ENCODE peak calls at places on chromosomes 6 and 20, in ten cellular contexts. N is CD8-positive, alpha-beta T cell; G is GM23338; J is A549; C is tibial nerve; T is uterus; Y is WERI-Rb-1; O is mesendoderm; X is lower lobe of right lung; E is cardiac muscle cell. H is an unnamed sample.

GRCh38 chr6:94673251-94673650 is 904.1 kb upstream of the MANEA start:
- DNase-seq in T (no peak), O (no peak), E (no peak), N (no peak), X (no peak), G (no peak), Y (no peak), C (no peak), J (no peak), H (no peak)

GRCh38 chr6:32113386-32114352 is 4.5 kb upstream of the TNXB start:
- DNase-seq in O (peak; percentile 96), C (peak; percentile 82), E (peak; percentile 98), Y (peak; percentile 48), N (no peak), T (peak; percentile 98), G (peak; percentile 91), X (peak; percentile 79), J (peak; percentile 73), H (no peak)

GRCh38 chr20:19918965-19919329 is 98.2 kb upstream of the NAA20 start:
- DNase-seq in T (no peak), N (no peak), J (no peak), G (no peak), O (no peak), Y (no peak), C (no peak), X (no peak), E (no peak), H (no peak)

GRCh38 chr20:41196653-41197225 is 59.4 kb downstream of the PLCG1 start:
- DNase-seq in E (no peak), C (no peak), N (no peak), G (no peak), J (no peak), Y (no peak), O (no peak), T (no peak), X (no peak), H (no peak)

GRCh38 chr20:63072231-63072791 is 65.5 kb upstream of the BHLHE23 start:
- DNase-seq in X (peak; percentile 25), C (no peak), G (peak; percentile 49), O (no peak), T (no peak), N (no peak), Y (no peak), J (no peak), E (no peak), H (no peak)

GRCh38 chr6:109073344-109074235 is 21.1 kb downstream of the SESN1 start:
- DNase-seq in N (peak; percentile 8), C (no peak), J (peak; percentile 45), T (peak; percentile 63), O (peak; percentile 75), E (peak; percentile 88), Y (peak; percentile 30), X (no peak), G (peak; percentile 86), H (no peak)

GRCh38 chr20:61531553-61532345 is 279.7 kb downstream of the CDH4 start:
- DNase-seq in E (peak; percentile 10), X (no peak), O (no peak), Y (no peak), G (no peak), T (no peak), J (no peak), C (no peak), N (no peak), H (no peak)

GRCh38 chr6:161917645-161918044 is 643.8 kb upstream of the AGPAT4 start:
- DNase-seq in O (no peak), N (no peak), C (no peak), J (no peak), E (no peak), Y (no peak), T (no peak), X (no peak), G (no peak), H (no peak)

GRCh38 chr6:143743256-143744166 is 65.7 kb downstream of the PHACTR2 start:
- DNase-seq in N (no peak), J (no peak), X (no peak), T (peak; percentile 45), E (peak; percentile 49), G (peak; percentile 36), O (peak; percentile 39), Y (no peak), C (no peak), H (no peak)

GRCh38 chr20:9179193-9179802 is 110.4 kb downstream of the PLCB4 start:
- DNase-seq in J (peak; percentile 41), C (no peak), O (peak; percentile 36), Y (no peak), T (no peak), N (no peak), G (peak; percentile 42), E (peak; percentile 32), X (no peak), H (no peak)

GRCh38 chr6:53635322-53635721 is 30.2 kb downstream of the KLHL31 start:
- DNase-seq in J (no peak), N (no peak), O (no peak), T (no peak), Y (no peak), G (no peak), E (peak; percentile 3), X (no peak), C (no peak), H (no peak)

GRCh38 chr20:9025643-9026042 is 43.2 kb upstream of the PLCB4 start:
- DNase-seq in G (no peak), C (no peak), E (peak; percentile 43), X (no peak), Y (no peak), O (no peak), N (no peak), T (no peak), J (peak; percentile 55), H (no peak)

GRCh38 chr20:50360921-50361320 is 149.3 kb upstream of the PTPN1 start:
- DNase-seq in C (no peak), Y (no peak), E (no peak), J (no peak), X (no peak), T (no peak), O (no peak), G (no peak), N (no peak), H (no peak)

GRCh38 chr6:87925373-87926060 is 122.1 kb upstream of the SPACA1 start:
- DNase-seq in G (no peak), J (no peak), X (no peak), C (no peak), T (no peak), N (no peak), E (no peak), O (no peak), Y (peak; percentile 55), H (no peak)

GRCh38 chr20:2320813-2321658 is 25.2 kb downstream of the TGM3 start:
- DNase-seq in T (no peak), J (no peak), G (no peak), N (no peak), O (no peak), X (no peak), E (no peak), Y (no peak), C (no peak), H (no peak)

DNA sequence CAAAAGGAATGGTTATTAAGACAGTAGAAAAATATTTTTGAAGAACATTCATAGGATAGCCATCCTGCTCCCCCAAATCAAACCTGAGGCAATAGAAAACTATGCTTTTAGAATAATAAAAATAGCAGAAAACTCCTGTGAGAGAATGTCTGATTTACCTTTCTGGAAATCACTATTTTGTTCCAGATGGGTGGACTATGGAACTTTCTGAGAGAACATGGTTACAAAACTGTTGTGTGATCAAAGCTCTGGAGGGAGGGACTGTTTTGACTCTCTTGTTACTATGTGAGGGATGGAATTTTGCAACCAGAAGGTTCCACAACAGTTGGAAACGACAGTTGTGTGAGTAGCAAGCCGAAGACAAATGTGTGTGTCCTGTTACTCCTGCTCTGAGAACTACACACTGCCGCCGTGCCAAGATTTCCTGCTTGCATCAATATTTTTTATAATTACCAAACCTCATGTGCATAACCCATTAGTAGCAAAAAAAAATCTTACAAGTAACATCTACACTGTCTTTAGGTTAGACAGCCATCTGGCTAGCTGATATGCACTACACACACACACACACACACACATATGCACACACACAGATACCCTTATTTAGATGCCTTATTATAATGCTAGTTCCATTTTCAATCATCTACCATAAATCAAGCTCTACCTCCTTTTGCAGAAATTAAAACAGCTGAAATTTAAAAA is 11.0 kb upstream of the HIVEP1 start:
- DNase-seq in C (no peak), N (no peak), J (no peak), G (no peak), X (no peak), T (peak; percentile 38), E (peak; percentile 58), Y (no peak), O (no peak), H (no peak)
- H3K27ac ChIP-seq in C (no peak overlapping the region), N (no peak overlapping the region), J (no peak overlapping the region), G (no peak overlapping the region), X (no peak overlapping the region), T (no peak overlapping the region), E (no peak overlapping the region), Y (no peak overlapping the region), O (no peak overlapping the region), H (no peak overlapping the region)

GRCh38 chr6:146885708-146886457 is 287.1 kb downstream of the ADGB start:
- DNase-seq in G (no peak), N (no peak), Y (no peak), O (no peak), C (no peak), X (no peak), E (no peak), J (no peak), T (no peak), H (no peak)
- H3K27ac ChIP-seq in G (no peak overlapping the region), N (no peak overlapping the region), Y (no peak overlapping the region), O (no peak overlapping the region), C (no peak overlapping the region), X (no peak overlapping the region), E (no peak overlapping the region), J (no peak overlapping the region), T (no peak overlapping the region), H (no peak overlapping the region)

DNA sequence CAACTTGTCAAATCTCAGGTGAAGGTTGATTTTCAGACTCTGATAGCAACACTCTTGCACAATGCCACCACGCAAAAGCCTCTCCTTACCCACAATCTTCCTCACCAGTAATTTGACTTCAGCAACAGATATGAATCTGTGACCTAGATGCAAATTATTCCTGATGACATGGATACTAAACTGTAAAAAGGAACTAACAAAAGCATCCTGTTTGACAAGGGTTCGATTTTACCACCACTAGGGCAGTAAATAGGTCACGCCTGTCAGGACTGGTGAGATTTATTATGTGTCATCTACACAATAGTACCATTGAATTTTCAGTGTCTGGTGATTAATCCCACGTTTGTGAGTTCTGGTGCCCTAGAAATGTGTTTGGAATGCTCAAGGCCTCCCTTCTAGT is 134.5 kb upstream of the COL21A1 start:
- DNase-seq in C (no peak), O (no peak), J (no peak), G (no peak), T (no peak), N (no peak), X (no peak), Y (no peak), E (no peak), H (no peak)
- H3K27ac ChIP-seq in C (no peak overlapping the region), O (no peak overlapping the region), J (no peak overlapping the region), G (no peak overlapping the region), T (peak overlapping the region; percentile 48), N (no peak overlapping the region), X (no peak overlapping the region), Y (no peak overlapping the region), E (no peak overlapping the region), H (peak overlapping the region; percentile 43)

DNA sequence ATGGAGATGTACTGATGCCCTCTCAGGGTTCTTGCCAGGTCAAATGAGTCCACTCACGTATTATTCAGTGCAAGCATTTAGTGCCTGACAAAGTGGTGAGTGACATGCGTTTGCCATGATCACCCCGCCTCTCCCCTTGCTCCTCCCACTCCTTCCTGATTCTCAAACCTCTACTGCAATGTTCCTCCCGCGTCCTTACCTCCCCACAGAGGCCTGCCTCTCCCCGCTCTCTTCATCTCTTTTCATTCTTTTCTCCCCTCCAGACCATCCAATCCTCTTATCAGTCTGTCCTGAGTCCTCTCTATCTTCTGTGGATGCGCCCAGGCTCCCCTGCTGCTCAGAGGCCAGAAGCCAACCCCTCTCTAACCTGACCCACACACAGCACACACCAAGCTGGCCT is 40.7 kb downstream of the KCNK5 start:
- DNase-seq in N (no peak), J (no peak), C (no peak), T (no peak), Y (no peak), G (no peak), O (no peak), X (no peak), E (no peak), H (no peak)
- H3K27ac ChIP-seq in N (no peak overlapping the region), J (no peak overlapping the region), C (peak overlapping the region; percentile 47), T (no peak overlapping the region), Y (peak overlapping the region; percentile 14), G (no peak overlapping the region), O (no peak overlapping the region), X (no peak overlapping the region), E (no peak overlapping the region), H (no peak overlapping the region)

H was measured in esophagus squamous epithelium.